ENCODE peak calls at places on chromosomes 11 and 22, in ten cellular contexts. O is stimulated activated CD4-positive, alpha-beta T cell treated with anti-CD3 and anti-CD28 coated beads, Interleukin-2, amount 100 ng/mL, for 48 hours; F is effector memory CD4-positive, alpha-beta T cell; J is lower leg skin; N is substantia nigra; W is chondrocyte; Z is NCI-H1105; L is iris pigment epithelial cell; S is activated CD8-positive, alpha-beta memory T cell treated with anti-CD3 and anti-CD28 coated beads, Interleukin-2, amount 50 U/mL, for 4 hours; X is upper lobe of right lung. C is an unnamed sample.

GRCh38 chr22:20654343-20655208 is 119.3 kb upstream of the SERPIND1 start:
- DNase-seq in O (no peak), F (no peak), J (no peak), N (no peak), W (no peak), Z (no peak), L (no peak), S (no peak), X (peak; percentile 81), C (no peak)

GRCh38 chr11:104979839-104980238 is 11.5 kb upstream of the CASP4 start:
- DNase-seq in O (no peak), F (no peak), J (no peak), N (no peak), W (no peak), Z (no peak), L (no peak), S (no peak), X (no peak), C (no peak)

GRCh38 chr22:46618667-46619066 is 1.5 kb upstream of the GRAMD4 start:
- DNase-seq in O (no peak), F (no peak), J (no peak), N (no peak), W (peak; percentile 87), Z (no peak), L (no peak), S (no peak), X (peak; percentile 84), C (no peak)

GRCh38 chr11:72617080-72617744 is 57.0 kb downstream of the PDE2A start:
- DNase-seq in O (no peak), F (no peak), J (peak; percentile 26), N (no peak), W (no peak), Z (no peak), L (no peak), S (no peak), X (no peak), C (no peak)

GRCh38 chr11:100574894-100575769 is 112.0 kb upstream of the ARHGAP42 start:
- DNase-seq in O (no peak), F (no peak), J (no peak), N (no peak), W (no peak), Z (no peak), L (peak; percentile 55), S (no peak), X (no peak), C (no peak)

GRCh38 chr11:127859941-127860354 is 727.4 kb downstream of the ETS1 start:
- DNase-seq in O (no peak), F (no peak), J (no peak), N (no peak), W (no peak), Z (no peak), L (no peak), S (no peak), X (no peak), C (no peak)

GRCh38 chr22:44109417-44109816 is 71.3 kb upstream of the PARVG start:
- DNase-seq in O (no peak), F (no peak), J (no peak), N (no peak), W (no peak), Z (no peak), L (no peak), S (no peak), X (peak; percentile 8), C (no peak)

GRCh38 chr11:61337706-61338268 is 4.8 kb downstream of the TKFC start:
- DNase-seq in O (no peak), F (no peak), J (no peak), N (no peak), W (no peak), Z (no peak), L (no peak), S (no peak), X (no peak), C (no peak)

GRCh38 chr11:45145421-45146071 is 893 bp upstream of the PRDM11 start:
- DNase-seq in O (no peak), F (no peak), J (no peak), N (no peak), W (peak; percentile 57), Z (no peak), L (peak; percentile 53), S (no peak), X (peak; percentile 72), C (no peak)

GRCh38 chr22:32804036-32804435 is 2.5 kb downstream of the TIMP3 start:
- DNase-seq in O (no peak), F (no peak), J (no peak), N (no peak), W (no peak), Z (no peak), L (peak; percentile 62), S (no peak), X (no peak), C (no peak)

GRCh38 chr22:25668437-25668836 is 73.6 kb upstream of the MYO18B start:
- DNase-seq in O (no peak), F (no peak), J (no peak), N (no peak), W (no peak), Z (peak; percentile 33), L (peak; percentile 74), S (no peak), X (no peak), C (no peak)

C was measured in effector CD8-positive, alpha-beta T cell.